ENCODE peak calls at places on chromosomes 13 and 19, in ten cellular contexts. S is heart right ventricle, Y is IMR-90, N is adrenal gland, R is upper lobe of right lung, F is psoas muscle, P is stomach, U is left ventricle myocardium inferior, X is transverse colon, B is esophagus squamous epithelium. H is an unnamed sample.

GRCh38 chr19:43765109-43765876 is 10.5 kb upstream of the SMG9 start:
- DNase-seq in X (peak), S (peak), U (no peak), B (no peak), F (peak), R (peak), Y (peak), P (peak), N (peak), H (no peak)

GRCh38 chr13:27004866-27005265 is 166.7 kb downstream of the USP12 start:
- DNase-seq in P (no peak), R (no peak), U (no peak), Y (no peak), F (no peak), S (no peak), X (no peak), N (no peak), B (no peak), H (no peak)

GRCh38 chr19:21483589-21484170 is 21.7 kb upstream of the ZNF429 start:
- DNase-seq in N (peak), U (peak), B (no peak), S (peak), Y (no peak), R (peak), P (peak), X (peak), F (peak), H (no peak)

GRCh38 chr19:48480151-48480475 is 10.9 kb downstream of the CYTH2 start:
- DNase-seq in N (peak), P (peak), X (peak), S (peak), U (peak), B (no peak), R (peak), Y (no peak), F (peak), H (no peak)

GRCh38 chr13:36341718-36342117 is 4.5 kb downstream of the SPART start:
- DNase-seq in S (no peak), N (no peak), F (no peak), Y (peak), X (no peak), R (no peak), B (no peak), P (no peak), U (no peak), H (no peak)

GRCh38 chr13:86000546-86000945 is 201.3 kb upstream of the SLITRK6 start:
- DNase-seq in F (no peak), R (no peak), U (no peak), B (no peak), X (no peak), N (no peak), Y (no peak), S (no peak), P (no peak), H (no peak)

GRCh38 chr19:12000152-12000981 is 35.1 kb downstream of the ZNF433 start:
- DNase-seq in B (no peak), N (no peak), U (no peak), R (no peak), Y (peak), P (no peak), F (no peak), S (no peak), X (no peak), H (no peak)

GRCh38 chr13:112353856-112354255 is 22.3 kb upstream of the SPACA7 start:
- DNase-seq in P (no peak), F (no peak), U (no peak), R (peak), N (no peak), Y (no peak), B (no peak), X (no peak), S (no peak), H (no peak)

GRCh38 chr13:106599875-106600797 is 32.2 kb upstream of the ARGLU1 start:
- DNase-seq in B (no peak), F (no peak), N (peak), Y (peak), R (no peak), S (peak), X (no peak), P (no peak), U (no peak), H (no peak)

GRCh38 chr13:44169018-44169909 is 204.4 kb upstream of the SERP2 start:
- DNase-seq in N (no peak), P (no peak), R (no peak), U (no peak), S (no peak), Y (peak), X (no peak), F (no peak), B (no peak), H (no peak)

GRCh38 chr19:39110263-39110967 is 15.2 kb upstream of the PAK4 start:
- DNase-seq in N (peak), B (no peak), S (peak), F (no peak), Y (no peak), X (peak), U (peak), P (peak), R (peak), H (no peak)

GRCh38 chr19:9040131-9040530 is 29.9 kb upstream of the MUC16 start:
- DNase-seq in R (no peak), S (no peak), B (no peak), X (no peak), N (no peak), P (no peak), F (no peak), U (no peak), Y (no peak), H (no peak)

GRCh38 chr13:42173789-42174343 is 98.1 kb upstream of the AKAP11 start:
- DNase-seq in S (no peak), R (no peak), F (no peak), N (no peak), X (no peak), U (no peak), P (no peak), Y (peak), B (no peak), H (no peak)

GRCh38 chr19:5961969-5962945 is 15.7 kb downstream of the RANBP3 start:
- DNase-seq in U (peak), S (no peak), P (peak), R (peak), X (peak), B (no peak), Y (peak), F (no peak), N (peak), H (no peak)

GRCh38 chr13:114134111-114134943 is 1.9 kb upstream of the RASA3 start:
- DNase-seq in U (no peak), R (no peak), P (no peak), X (no peak), S (no peak), B (no peak), F (peak), Y (no peak), N (no peak), H (no peak)

GRCh38 chr13:51729853-51730553 is 74.0 kb downstream of the DHRS12 start:
- DNase-seq in X (peak), F (peak), U (no peak), R (no peak), B (no peak), Y (peak), N (peak), S (no peak), P (no peak), H (peak)

GRCh38 chr19:6632002-6632621 is 37.8 kb downstream of the TNFSF14 start:
- DNase-seq in S (peak), R (no peak), X (peak), P (peak), B (peak), N (peak), U (no peak), Y (peak), F (no peak), H (no peak)

GRCh38 chr13:36709136-36709895 is 35.5 kb downstream of the SERTM1 start:
- DNase-seq in F (no peak), X (no peak), Y (no peak), S (no peak), P (no peak), U (no peak), R (no peak), N (no peak), B (no peak), H (no peak)

GRCh38 chr13:94412870-94413269 is 66.6 kb downstream of the DCT start:
- DNase-seq in P (no peak), S (no peak), X (no peak), F (no peak), U (no peak), Y (no peak), B (no peak), N (no peak), R (no peak), H (no peak)

GRCh38 chr19:48629599-48630288 is 7.4 kb downstream of the DBP start:
- DNase-seq in B (no peak), P (peak), X (peak), U (peak), S (no peak), F (peak), R (peak), N (peak), Y (no peak), H (no peak)

GRCh38 chr19:53980553-53981407 is 10.7 kb upstream of the CACNG6 start:
- DNase-seq in F (peak), B (no peak), U (no peak), S (no peak), P (no peak), R (no peak), Y (peak), X (no peak), N (no peak), H (no peak)

GRCh38 chr13:26719356-26719945 is 41.1 kb downstream of the GPR12 start:
- DNase-seq in R (no peak), X (no peak), P (no peak), S (no peak), U (no peak), N (no peak), B (no peak), F (no peak), Y (peak), H (peak)

DNA sequence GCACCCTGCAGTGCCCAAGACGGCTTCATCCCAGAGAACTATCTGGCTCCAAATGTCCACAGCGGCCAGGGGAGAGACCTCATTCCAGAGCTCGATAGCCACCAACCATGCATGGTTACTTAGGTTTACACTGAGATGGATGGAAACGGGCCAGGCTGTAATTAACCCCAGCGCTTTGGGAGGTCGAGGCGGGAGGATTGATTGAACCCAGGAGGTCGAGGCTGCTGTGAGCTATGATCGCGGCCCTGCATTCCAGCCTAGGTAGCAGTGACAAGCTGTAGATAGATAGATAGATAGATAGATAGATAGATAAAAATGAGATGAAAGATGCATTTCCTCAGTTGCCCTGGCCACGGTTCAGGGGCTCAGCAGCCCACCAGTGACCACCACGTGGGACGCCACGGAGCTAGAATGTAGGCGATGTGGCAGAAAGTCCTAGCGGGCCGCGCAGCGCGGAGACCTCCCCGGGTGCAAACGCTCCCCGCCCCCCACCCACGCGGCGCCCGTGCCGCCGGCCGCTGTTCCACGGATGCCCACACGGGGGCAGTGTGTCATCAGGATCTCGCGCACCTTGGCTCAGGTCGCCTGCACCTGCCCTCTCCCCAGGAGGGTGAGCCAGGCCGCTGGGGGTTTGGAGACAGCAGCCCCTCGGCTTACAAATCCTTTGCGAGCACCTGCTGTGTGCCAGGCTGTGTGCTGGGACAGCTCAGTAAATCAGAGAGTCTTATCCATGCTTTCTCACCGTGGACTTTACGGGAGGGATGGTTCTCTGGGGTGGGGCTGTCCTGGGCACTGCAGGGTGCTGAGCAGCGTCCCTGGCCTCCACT is 13.5 kb upstream of the TLE5 start:
- DNase-seq in R (peak), X (peak), S (no peak), U (peak), P (peak), F (peak), Y (no peak), N (peak), B (no peak), H (no peak)
- TF ChIP-seq CTCF in R (peak), X (peak), S (peak), U (peak), P (peak), F (peak), Y (peak), N (peak), B (peak), H (peak)

GRCh38 chr19:3969435-3970312 is 1.2 kb downstream of the DAPK3 start:
- DNase-seq in S (peak), P (peak), X (no peak), B (no peak), N (no peak), Y (peak), U (no peak), R (no peak), F (peak), H (no peak)
- H3K27ac ChIP-seq in S (peak), P (peak), X (peak), B (peak), N (peak), Y (peak), U (peak), R (peak), F (peak), H (peak)

GRCh38 chr19:40621966-40622772 is 21.0 kb downstream of the LTBP4 start:
- DNase-seq in P (no peak), B (no peak), R (no peak), F (no peak), U (no peak), N (no peak), Y (no peak), S (no peak), X (no peak), H (no peak)

GRCh38 chr19:40623403-40624239 is 22.5 kb downstream of the LTBP4 start:
- DNase-seq in P (no peak), R (peak), N (no peak), B (no peak), F (no peak), S (no peak), X (peak), Y (peak), U (no peak), H (no peak)

GRCh38 chr19:40621283-40621682 is 20.1 kb downstream of the LTBP4 start:
- DNase-seq in Y (no peak), R (no peak), P (no peak), F (no peak), S (no peak), B (no peak), N (no peak), X (no peak), U (no peak), H (no peak)

GRCh38 chr19:40620161-40620485 is 19.0 kb downstream of the LTBP4 start:
- DNase-seq in R (no peak), X (no peak), P (no peak), F (no peak), N (no peak), B (no peak), Y (no peak), U (no peak), S (no peak), H (no peak)

DNA sequence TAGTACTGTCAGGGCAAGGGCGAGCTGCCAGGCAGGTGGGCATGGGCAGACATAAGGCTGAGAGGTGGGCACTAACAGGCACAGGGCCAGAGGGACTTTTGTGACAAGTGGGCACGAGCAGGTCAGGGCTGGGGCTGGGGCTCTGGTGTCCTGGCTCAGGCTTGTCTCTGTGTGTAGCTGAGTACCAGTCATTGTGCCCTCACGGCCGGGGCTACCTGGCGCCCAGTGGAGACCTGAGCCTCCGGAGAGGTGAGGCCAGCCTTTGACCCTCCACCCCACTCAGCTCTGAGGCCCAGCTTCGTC is 21.6 kb downstream of the LTBP4 start:
- DNase-seq in P (no peak), N (no peak), B (no peak), X (no peak), R (no peak), Y (no peak), U (no peak), S (no peak), F (no peak), H (no peak)
- H3K4me3 ChIP-seq in P (no peak), N (no peak), B (no peak), X (no peak), R (no peak), Y (no peak), U (no peak), S (no peak), F (no peak), H (no peak)

GRCh38 chr13:97848886-97849285 is 104.6 kb upstream of the IPO5 start:
- DNase-seq in P (no peak), U (no peak), Y (no peak), X (no peak), B (no peak), R (no peak), F (no peak), N (no peak), S (no peak), H (no peak)

GRCh38 chr13:97853550-97853949 is 99.9 kb upstream of the IPO5 start:
- DNase-seq in S (no peak), F (no peak), N (no peak), B (no peak), U (no peak), Y (peak), P (no peak), R (no peak), X (no peak), H (no peak)

GRCh38 chr13:97851269-97851668 is 102.2 kb upstream of the IPO5 start:
- DNase-seq in N (no peak), Y (no peak), R (no peak), U (no peak), X (no peak), B (no peak), P (no peak), S (no peak), F (no peak), H (no peak)

GRCh38 chr13:97852181-97852874 is 101.1 kb upstream of the IPO5 start:
- DNase-seq in B (no peak), F (no peak), Y (no peak), X (no peak), U (no peak), S (no peak), N (no peak), P (no peak), R (no peak), H (no peak)

GRCh38 chr13:97849305-97849704 is 104.2 kb upstream of the IPO5 start:
- DNase-seq in B (no peak), F (no peak), S (no peak), U (no peak), Y (peak), P (no peak), R (no peak), N (no peak), X (no peak), H (no peak)
- TF ChIP-seq CTCF in B (no peak), F (no peak), S (no peak), U (peak), Y (peak), P (no peak), R (no peak), N (peak), X (no peak), H (no peak)

GRCh38 chr19:15628236-15629002 is 12.3 kb upstream of the CYP4F3 start:
- DNase-seq in U (no peak), F (no peak), P (no peak), X (no peak), N (no peak), R (no peak), Y (no peak), B (no peak), S (no peak), H (peak)

GRCh38 chr19:15631817-15632216 is 8.9 kb upstream of the CYP4F3 start:
- DNase-seq in F (no peak), P (no peak), Y (no peak), S (no peak), N (peak), R (no peak), X (peak), B (no peak), U (no peak), H (peak)

GRCh38 chr19:15634105-15634504 is 6.6 kb upstream of the CYP4F3 start:
- DNase-seq in F (no peak), S (no peak), U (no peak), N (no peak), R (no peak), P (no peak), X (no peak), Y (no peak), B (no peak), H (no peak)

GRCh38 chr19:15633122-15633521 is 7.6 kb upstream of the CYP4F3 start:
- DNase-seq in N (no peak), S (no peak), U (no peak), B (no peak), P (no peak), R (no peak), Y (no peak), F (no peak), X (no peak), H (no peak)

DNA sequence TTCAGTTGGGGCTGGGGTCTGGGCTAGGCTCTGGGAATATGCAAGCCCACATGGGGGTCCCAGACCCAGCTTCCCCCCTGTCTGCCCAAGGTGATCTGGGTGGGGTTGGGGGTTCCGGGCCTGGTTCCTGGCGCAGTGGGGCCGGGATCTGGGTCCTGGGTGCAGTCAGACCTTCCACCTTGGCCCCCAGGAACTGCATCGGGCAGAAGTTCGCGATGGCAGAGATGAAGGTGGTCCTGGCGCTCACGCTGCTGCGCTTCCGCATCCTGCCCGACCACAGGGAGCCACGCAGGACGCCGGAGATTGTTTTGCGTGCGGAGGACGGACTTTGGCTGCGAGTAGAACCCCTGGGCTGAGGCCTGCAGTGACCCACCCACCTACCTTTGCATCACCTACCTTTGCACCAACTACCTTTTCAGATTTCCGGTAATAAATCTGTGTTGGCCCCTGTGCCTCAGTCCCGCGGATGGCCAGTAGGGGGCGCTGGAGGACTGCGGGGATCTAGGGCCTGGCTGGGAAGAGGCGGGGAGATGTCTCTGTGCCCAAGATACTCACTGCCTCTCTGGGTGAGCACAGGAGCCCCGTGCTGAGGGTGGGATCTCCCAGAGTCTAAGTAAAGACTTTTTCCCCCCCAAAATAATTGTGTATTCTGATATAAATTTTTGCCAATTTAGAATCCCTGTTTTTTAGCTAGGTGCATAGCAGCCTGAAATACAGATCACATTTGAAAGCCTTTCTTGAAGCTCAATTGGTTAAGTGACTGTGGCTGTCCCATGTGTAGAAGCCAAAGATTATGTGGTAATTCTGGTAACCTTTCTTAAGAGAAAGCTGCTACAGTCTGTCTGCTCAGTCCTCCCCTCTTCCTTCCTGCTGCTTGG is 11.5 kb upstream of the CYP4F3 start:
- DNase-seq in X (peak), P (peak), U (peak), F (peak), Y (peak), S (peak), N (peak), R (peak), B (peak), H (peak)
- H3K27ac ChIP-seq in X (no peak), P (no peak), U (no peak), F (no peak), Y (no peak), S (no peak), N (no peak), R (no peak), B (no peak), H (no peak)

GRCh38 chr13:28753208-28753892 is 34.6 kb upstream of the SLC46A3 start:
- DNase-seq in F (no peak), N (peak), R (peak), U (peak), X (peak), Y (peak), S (peak), B (no peak), P (peak), H (peak)
- H3K4me3 ChIP-seq in F (no peak), N (no peak), R (no peak), U (no peak), X (no peak), Y (no peak), S (no peak), B (no peak), P (no peak), H (no peak)

H was measured in coronary artery.